ENCODE peak calls at places on chromosome 10, in eight cellular contexts. S is fibroblast of the conjunctiva; K is stimulated activated CD4-positive, alpha-beta T cell treated with anti-CD3 and anti-CD28 coated beads, TNF-alpha, amount 100 ng/mL, for 4 hours; U is choroid plexus epithelial cell; Y is amygdala; V is T1000; M is activated CD4-positive, alpha-beta T cell treated with anti-CD3 and anti-CD28 coated beads for 36 hours; B is cardiac muscle cell. A is an unnamed sample.
A peak's percentile ranks its signal among the peaks of the same experiment; 100 is the strongest.

GRCh38 chr10:87763086-87763861 is 54.8 kb downstream of the ATAD1 start:
- DNase-seq in S (no peak), K (no peak), U (no peak), Y (no peak), B (no peak), V (no peak), M (no peak), A (no peak)

GRCh38 chr10:85919358-85920022 is 447.1 kb downstream of the GRID1 start:
- DNase-seq in M (no peak), U (no peak), V (no peak), K (no peak), Y (no peak), S (no peak), B (no peak), A (no peak)

GRCh38 chr10:15182541-15183207 is 14.2 kb upstream of the NMT2 start:
- DNase-seq in V (no peak), K (no peak), U (peak; percentile 59), M (no peak), B (no peak), S (peak; percentile 76), Y (no peak), A (no peak)

GRCh38 chr10:88668465-88668864 is 4.2 kb downstream of the LIPF start:
- DNase-seq in K (no peak), S (no peak), B (no peak), U (no peak), M (no peak), V (no peak), Y (no peak), A (no peak)

GRCh38 chr10:21518629-21519321 is 6.7 kb downstream of the SKIDA1 start:
- DNase-seq in B (peak; percentile 74), V (no peak), S (no peak), K (no peak), U (peak; percentile 49), M (no peak), Y (no peak), A (no peak)

GRCh38 chr10:60606343-60607080 is 171.8 kb upstream of the CDK1 start:
- DNase-seq in B (peak; percentile 5), V (no peak), S (peak; percentile 12), Y (no peak), K (no peak), U (peak; percentile 94), M (no peak), A (no peak)

GRCh38 chr10:29127037-29127436 is 161.8 kb upstream of the LYZL1 start:
- DNase-seq in K (no peak), S (no peak), M (no peak), V (no peak), B (no peak), Y (no peak), U (no peak), A (no peak)

GRCh38 chr10:114706458-114707055 is 48.5 kb upstream of the ABLIM1 start:
- DNase-seq in K (no peak), Y (no peak), V (no peak), U (no peak), M (no peak), B (no peak), S (no peak), A (no peak)

GRCh38 chr10:28975891-28976471 is 298.7 kb downstream of the BAMBI start:
- DNase-seq in S (no peak), Y (no peak), B (no peak), V (no peak), K (no peak), U (peak; percentile 82), M (no peak), A (no peak)

GRCh38 chr10:98310721-98311120 is 42.7 kb upstream of the LOXL4 start:
- DNase-seq in K (no peak), M (no peak), S (no peak), Y (no peak), B (no peak), V (no peak), U (no peak), A (no peak)

GRCh38 chr10:85863301-85864172 is 503.1 kb downstream of the GRID1 start:
- DNase-seq in M (no peak), S (no peak), Y (no peak), U (no peak), B (no peak), K (no peak), V (no peak), A (no peak)

GRCh38 chr10:133123746-133124356 is 36.1 kb downstream of the ADGRA1 start:
- DNase-seq in M (peak; percentile 6), B (no peak), Y (no peak), U (no peak), K (no peak), S (no peak), V (no peak), A (no peak)

GRCh38 chr10:99429521-99430095 is 816 bp downstream of the GOT1 start:
- DNase-seq in S (no peak), K (no peak), V (no peak), U (no peak), B (no peak), M (no peak), Y (no peak), A (no peak)

GRCh38 chr10:1069680-1070079 is 13.5 kb downstream of the WDR37 start:
- DNase-seq in S (no peak), Y (no peak), U (no peak), B (no peak), K (no peak), V (no peak), M (no peak), A (no peak)

GRCh38 chr10:71531485-71532446 is 135.0 kb downstream of the CDH23 start:
- DNase-seq in U (no peak), B (no peak), K (no peak), M (peak; percentile 73), V (no peak), S (no peak), Y (no peak), A (no peak)

GRCh38 chr10:63115732-63116383 is 17.3 kb upstream of the NRBF2 start:
- DNase-seq in B (peak; percentile 31), Y (peak; percentile 39), V (no peak), U (peak; percentile 92), M (no peak), S (peak; percentile 96), K (no peak), A (no peak)

GRCh38 chr10:35854661-35855060 is 212.6 kb upstream of the FZD8 start:
- DNase-seq in S (no peak), U (no peak), Y (no peak), V (no peak), M (no peak), B (no peak), K (no peak), A (no peak)

GRCh38 chr10:24825551-24825950 is 101.9 kb upstream of the ARHGAP21 start:
- DNase-seq in K (no peak), M (no peak), U (peak; percentile 65), Y (no peak), V (no peak), S (no peak), B (no peak), A (no peak)